ENCODE peak calls at places on chromosomes 13 and 19, in five cellular contexts. Z, L, C, P and I are unnamed samples.

GRCh38 chr13:46962286-46962941 is 65.6 kb upstream of the HTR2A start:
- DNase-seq in Z (no peak), L (no peak), C (peak), P (no peak), I (peak)

GRCh38 chr13:67186985-67187569 is 43.1 kb downstream of the PCDH9 start:
- DNase-seq in Z (no peak), L (no peak), C (no peak), P (no peak), I (no peak)

GRCh38 chr13:90717451-90717936 is 630.0 kb upstream of the MIR17HG start:
- DNase-seq in Z (no peak), L (no peak), C (peak), P (no peak), I (peak)

GRCh38 chr13:33016414-33017409 is at the start of gene KL:
- DNase-seq in Z (no peak), L (no peak), C (no peak), P (peak), I (no peak)

GRCh38 chr13:40981361-40981760 is 37.8 kb downstream of the ELF1 start:
- DNase-seq in Z (no peak), L (no peak), C (peak), P (no peak), I (no peak)

GRCh38 chr13:46622013-46622917 is 69.3 kb downstream of the LRCH1 start:
- DNase-seq in Z (no peak), L (peak), C (no peak), P (no peak), I (no peak)

GRCh38 chr19:993361-993830 is 6.8 kb upstream of the GRIN3B start:
- DNase-seq in Z (no peak), L (peak), C (no peak), P (no peak), I (no peak)

GRCh38 chr19:56321981-56322558 is 7.4 kb upstream of the ZSCAN5A start:
- DNase-seq in Z (no peak), L (no peak), C (no peak), P (no peak), I (no peak)

DNA sequence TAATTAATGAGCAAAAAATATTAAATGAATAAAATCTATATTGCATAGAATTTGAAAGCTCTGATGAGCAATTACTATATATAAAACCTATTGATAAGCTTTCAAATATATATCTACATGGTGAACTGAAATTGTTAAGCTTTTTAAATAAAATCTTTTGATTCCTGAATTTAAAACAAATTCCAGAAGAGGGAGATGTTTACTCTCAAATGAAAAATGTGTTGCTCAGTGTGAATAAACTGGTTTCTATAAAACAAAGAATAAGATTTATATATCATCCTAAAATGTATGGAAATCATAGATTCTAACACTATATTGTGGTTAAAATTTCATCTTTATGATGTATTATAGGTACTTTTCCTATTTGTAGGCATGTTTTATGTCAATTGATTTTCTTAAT is 171.5 kb upstream of the SLITRK6 start:
- DNase-seq in Z (no peak), L (no peak), C (peak), P (no peak), I (peak)
- TF ChIP-seq CTCF in Z (no peak), L (no peak), C (no peak), P (no peak), I (no peak)

GRCh38 chr19:53130506-53130905 is 2.2 kb downstream of the ZNF415 start:
- DNase-seq in Z (no peak), L (no peak), C (no peak), P (no peak), I (no peak)

GRCh38 chr19:53131732-53132131 is 978 bp downstream of the ZNF415 start:
- DNase-seq in Z (no peak), L (no peak), C (no peak), P (no peak), I (no peak)

GRCh38 chr19:53131085-53131484 is 1.6 kb downstream of the ZNF415 start:
- DNase-seq in Z (no peak), L (no peak), C (no peak), P (no peak), I (no peak)

GRCh38 chr19:53136432-53136831 is 3.7 kb upstream of the ZNF415 start:
- DNase-seq in Z (no peak), L (no peak), C (no peak), P (no peak), I (no peak)

DNA sequence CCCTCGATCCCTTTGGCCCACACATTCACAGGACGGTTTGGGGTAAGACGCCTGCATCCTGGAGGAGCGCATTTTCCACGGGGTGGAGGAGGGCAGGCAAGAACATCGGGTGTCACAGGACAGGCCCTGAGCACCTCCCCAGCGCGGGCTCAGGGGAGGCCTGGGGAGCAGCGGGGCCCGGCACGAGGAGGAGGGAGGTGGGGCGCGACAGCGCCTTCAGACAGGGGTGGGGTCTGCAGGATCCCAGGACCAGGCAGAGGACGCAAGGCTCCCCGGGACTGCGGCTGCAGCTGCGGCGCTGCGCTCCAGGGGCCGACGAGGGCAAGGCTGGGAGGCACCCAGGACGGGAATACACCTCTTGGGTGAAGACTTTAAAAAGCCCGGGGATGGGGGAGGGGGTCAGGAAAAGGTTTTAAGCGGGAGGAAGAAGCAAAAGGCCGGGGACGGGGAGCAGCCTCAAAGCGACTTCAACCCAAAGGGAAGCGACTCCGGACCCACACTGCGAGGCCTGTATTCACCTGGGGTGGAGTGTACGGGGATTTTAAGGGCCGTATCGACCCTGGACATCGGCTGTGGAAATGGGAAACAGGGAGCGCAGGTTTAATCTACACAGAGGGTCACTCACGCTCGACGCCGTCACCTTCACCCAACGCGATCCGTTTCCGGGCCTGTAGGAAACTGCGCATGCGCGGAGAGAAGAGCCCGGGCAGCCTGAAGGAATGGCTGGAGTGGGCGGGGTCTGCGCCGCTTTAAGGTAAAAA is at the start of gene ZNF415:
- DNase-seq in Z (peak), L (no peak), C (peak), P (peak), I (peak)
- H3K27ac ChIP-seq in Z (no peak), L (no peak), C (peak), P (peak), I (peak)

GRCh38 chr13:98581971-98582702 is 5.2 kb upstream of the STK24 start:
- DNase-seq in Z (no peak), L (no peak), C (peak), P (no peak), I (no peak)
- TF ChIP-seq CTCF in Z (no peak), L (no peak), C (no peak), P (no peak), I (no peak)

DNA sequence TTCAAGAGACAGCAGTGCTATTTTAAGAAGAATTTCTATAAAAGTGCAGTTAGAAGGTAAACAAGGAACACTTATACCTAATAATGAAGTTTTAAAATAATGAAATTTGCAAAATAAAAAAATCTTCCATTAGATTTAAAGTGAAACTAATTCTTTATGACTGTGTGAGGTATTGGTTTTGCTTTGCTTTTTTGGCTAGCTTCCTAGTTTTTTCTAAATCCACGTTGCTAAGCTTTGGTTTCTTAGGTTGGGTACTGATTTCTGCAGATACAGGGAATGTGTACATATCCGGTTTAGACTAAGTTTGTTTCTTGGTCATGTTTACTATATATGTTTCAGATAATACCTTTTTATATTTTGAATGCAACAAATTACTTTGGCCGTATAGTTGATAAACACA is 59.8 kb downstream of the SLC7A9 start:
- DNase-seq in Z (no peak), L (no peak), C (no peak), P (no peak), I (no peak)
- H3K27ac ChIP-seq in Z (no peak), L (no peak), C (no peak), P (no peak), I (no peak)

DNA sequence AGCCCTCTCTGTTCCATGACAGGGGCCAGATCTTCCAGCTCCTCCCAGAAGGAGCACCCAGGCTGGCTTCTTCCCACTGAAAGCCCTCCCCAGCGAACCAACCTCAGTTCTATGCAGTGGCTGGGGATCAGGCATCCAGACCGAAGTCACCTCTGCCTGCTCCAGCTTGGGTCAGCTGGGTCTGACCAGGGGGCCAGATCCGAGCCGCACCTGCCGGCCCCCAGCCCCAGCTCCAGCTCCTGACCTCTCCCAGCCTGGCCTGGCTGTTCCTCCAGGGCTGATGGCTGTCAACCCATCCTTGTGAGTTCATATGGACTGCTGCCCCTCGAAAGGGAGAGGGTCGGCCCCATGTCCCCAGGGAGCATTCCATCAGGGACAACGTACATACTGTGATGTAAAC is 8.0 kb downstream of the TSSK6 start:
- DNase-seq in Z (no peak), L (no peak), C (no peak), P (no peak), I (no peak)
- TF ChIP-seq CTCF in Z (no peak), L (no peak), C (no peak), P (no peak), I (no peak)

GRCh38 chr19:47058621-47059020 is 10.2 kb upstream of the TMEM160 start:
- DNase-seq in Z (no peak), L (peak), C (no peak), P (no peak), I (no peak)

GRCh38 chr19:47056416-47056815 is 8.0 kb upstream of the TMEM160 start:
- DNase-seq in Z (no peak), L (no peak), C (no peak), P (no peak), I (no peak)

GRCh38 chr19:47057328-47057727 is 8.9 kb upstream of the TMEM160 start:
- DNase-seq in Z (no peak), L (no peak), C (no peak), P (no peak), I (no peak)
- H3K27ac ChIP-seq in Z (no peak), L (no peak), C (no peak), P (no peak), I (peak)

GRCh38 chr13:73231456-73231855 is 172.7 kb downstream of the KLF5 start:
- DNase-seq in Z (no peak), L (no peak), C (no peak), P (no peak), I (no peak)
- TF ChIP-seq CTCF in Z (no peak), L (no peak), C (no peak), P (no peak), I (no peak)